ENCODE peak calls at places on chromosomes 12 and 14, in seven cellular contexts. L, U, P, X, Q, R and M are unnamed samples.

GRCh38 chr12:94867066-94867855 is 136.2 kb downstream of the NDUFA12 start:
- DNase-seq in P (no peak), R (no peak), X (peak), U (no peak), L (no peak), Q (no peak), M (no peak)

GRCh38 chr12:3777206-3777809 is 24.4 kb upstream of the CRACR2A start:
- DNase-seq in X (peak), U (no peak), P (peak), L (no peak), Q (no peak), R (no peak), M (peak)

GRCh38 chr12:21697829-21698630 is 40.4 kb upstream of the LDHB start:
- DNase-seq in Q (peak), L (no peak), R (no peak), P (peak), U (no peak), X (peak), M (peak)

GRCh38 chr12:28388879-28389278 is 198.6 kb downstream of the CCDC91 start:
- DNase-seq in L (no peak), P (no peak), X (no peak), R (no peak), Q (no peak), U (no peak), M (no peak)

GRCh38 chr14:78947681-78948080 is 777.5 kb downstream of the NRXN3 start:
- DNase-seq in R (no peak), U (no peak), P (no peak), L (no peak), Q (no peak), X (no peak), M (no peak)

GRCh38 chr12:70660620-70661219 is 23.5 kb upstream of the PTPRB start:
- DNase-seq in R (no peak), U (no peak), L (peak), Q (peak), X (peak), P (peak), M (peak)

GRCh38 chr12:13587721-13588389 is 391.3 kb downstream of the EMP1 start:
- DNase-seq in X (no peak), L (no peak), Q (no peak), R (no peak), U (no peak), P (no peak), M (no peak)

GRCh38 chr12:3132636-3133409 is 55.6 kb downstream of the TSPAN9 start:
- DNase-seq in U (no peak), P (peak), X (peak), Q (no peak), L (peak), R (peak), M (peak)

GRCh38 chr14:99595034-99595433 is 9.0 kb downstream of the CCDC85C start:
- DNase-seq in X (no peak), U (no peak), L (no peak), P (no peak), Q (no peak), R (no peak), M (no peak)

GRCh38 chr14:91117960-91118359 is 4.1 kb downstream of the DGLUCY start:
- DNase-seq in R (no peak), U (no peak), Q (no peak), L (no peak), X (no peak), P (no peak), M (no peak)

GRCh38 chr14:67850066-67850830 is 30.7 kb downstream of the RAD51B start:
- DNase-seq in X (no peak), U (no peak), Q (no peak), R (no peak), P (no peak), L (no peak), M (no peak)

GRCh38 chr14:99510556-99511139 is 29.4 kb downstream of the CCNK start:
- DNase-seq in X (no peak), Q (no peak), L (no peak), R (no peak), P (no peak), U (no peak), M (no peak)

GRCh38 chr12:114904254-114905003 is 220.5 kb upstream of the TBX3 start:
- DNase-seq in R (no peak), U (no peak), P (peak), L (no peak), X (peak), Q (no peak), M (peak)

GRCh38 chr12:6092784-6093722 is 31.4 kb downstream of the VWF start:
- DNase-seq in L (peak), X (peak), P (peak), R (no peak), U (no peak), Q (peak), M (peak)

GRCh38 chr14:36519431-36520321 is at the start of gene NKX2-1:
- DNase-seq in Q (no peak), P (no peak), L (no peak), R (peak), U (no peak), X (no peak), M (no peak)

GRCh38 chr14:86003998-86004397 is 474.1 kb downstream of the FLRT2 start:
- DNase-seq in U (no peak), Q (no peak), R (no peak), P (peak), X (peak), L (no peak), M (no peak)

GRCh38 chr12:8742501-8742900 is 44.7 kb downstream of the RIMKLB start:
- DNase-seq in R (no peak), X (peak), L (peak), Q (no peak), P (peak), U (no peak), M (peak)

GRCh38 chr14:89856871-89857345 is 97.6 kb downstream of the EFCAB11 start:
- DNase-seq in U (no peak), X (peak), R (no peak), P (peak), L (peak), Q (no peak), M (peak)

GRCh38 chr14:60680511-60680910 is 31.2 kb upstream of the SIX1 start:
- DNase-seq in X (no peak), R (no peak), P (no peak), U (no peak), L (no peak), Q (no peak), M (no peak)

GRCh38 chr12:27460471-27460978 is 14.0 kb downstream of the SMCO2 start:
- DNase-seq in Q (no peak), R (no peak), X (peak), P (peak), U (no peak), L (no peak), M (peak)

GRCh38 chr12:68207276-68207675 is 18.3 kb downstream of the IL26 start:
- DNase-seq in U (no peak), X (no peak), L (no peak), P (no peak), Q (no peak), R (no peak), M (no peak)

GRCh38 chr12:71129364-71129763 is 28.4 kb downstream of the TSPAN8 start:
- DNase-seq in P (no peak), X (no peak), U (no peak), Q (no peak), L (no peak), R (no peak), M (no peak)

GRCh38 chr12:86015026-86015425 is 140.9 kb downstream of the NTS start:
- DNase-seq in U (no peak), L (no peak), X (no peak), R (no peak), Q (no peak), P (no peak), M (no peak)

GRCh38 chr12:50234347-50234746 is 49.0 kb downstream of the LIMA1 start:
- DNase-seq in Q (no peak), L (no peak), U (no peak), X (peak), P (no peak), R (no peak), M (no peak)

GRCh38 chr14:31000629-31001338 is 24.7 kb upstream of the AP4S1 start:
- DNase-seq in P (no peak), R (no peak), X (no peak), L (no peak), U (no peak), Q (no peak), M (peak)

GRCh38 chr14:67680121-67680602 is 5.7 kb upstream of the VTI1B start:
- DNase-seq in R (no peak), Q (no peak), U (no peak), P (peak), X (peak), L (no peak), M (peak)

GRCh38 chr12:20950248-20950647 is 139.7 kb downstream of the SLCO1B3 start:
- DNase-seq in U (no peak), R (no peak), P (peak), Q (no peak), X (peak), L (no peak), M (peak)

GRCh38 chr12:3632256-3633240 is 120.4 kb downstream of the CRACR2A start:
- DNase-seq in X (peak), U (no peak), R (no peak), Q (no peak), P (peak), L (no peak), M (no peak)

GRCh38 chr12:92144631-92145480 is 790 bp downstream of the BTG1 start:
- DNase-seq in U (peak), X (peak), Q (no peak), L (no peak), P (peak), R (peak), M (peak)

GRCh38 chr12:51269174-51270066 is 795 bp downstream of the SMAGP start:
- DNase-seq in X (peak), U (peak), L (no peak), P (peak), R (peak), Q (no peak), M (peak)

GRCh38 chr14:55153951-55154350 is 24.9 kb downstream of the LGALS3 start:
- DNase-seq in Q (no peak), R (no peak), U (no peak), P (no peak), L (no peak), X (no peak), M (no peak)

GRCh38 chr12:49698619-49699545 is 8.3 kb downstream of the FMNL3 start:
- DNase-seq in X (peak), R (peak), U (no peak), Q (no peak), P (peak), L (no peak), M (peak)

GRCh38 chr14:69354383-69355154 is 43.5 kb downstream of the ERH start:
- DNase-seq in X (no peak), L (no peak), P (no peak), Q (no peak), R (no peak), U (no peak), M (no peak)

GRCh38 chr12:14828896-14829295 is 14.4 kb downstream of the ART4 start:
- DNase-seq in U (peak), L (no peak), R (no peak), P (peak), X (peak), Q (no peak), M (no peak)

GRCh38 chr12:95721320-95721719 is 69.2 kb downstream of the NTN4 start:
- DNase-seq in U (no peak), Q (no peak), X (no peak), L (no peak), P (no peak), R (no peak), M (no peak)

GRCh38 chr14:63833728-63834127 is 19.1 kb upstream of the SYNE2 start:
- DNase-seq in R (no peak), U (no peak), X (no peak), P (no peak), Q (no peak), L (no peak), M (no peak)
- TF ChIP-seq CTCF in R (no peak), U (no peak), X (no peak), P (no peak), Q (no peak), L (no peak), M (no peak)

DNA sequence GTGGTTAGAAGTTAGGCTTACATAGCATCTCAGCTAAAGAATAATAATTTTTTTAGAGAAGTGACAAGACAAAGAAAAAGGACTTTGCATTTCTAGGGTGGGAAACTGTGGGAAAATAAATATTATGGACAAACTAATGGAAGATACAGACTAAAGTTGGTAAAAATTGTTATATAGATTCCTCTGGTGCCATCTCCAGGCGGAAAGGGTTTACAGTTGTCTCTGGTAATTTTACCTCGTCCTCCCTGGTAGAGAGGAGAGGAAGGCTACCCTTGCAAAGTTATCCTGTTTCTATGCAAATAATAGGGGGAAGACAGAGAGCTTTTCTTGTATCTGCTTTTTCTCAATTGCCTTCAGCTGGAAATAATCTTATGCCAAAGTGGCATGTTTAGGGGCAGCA is 5.2 kb downstream of the OR11G2 start:
- DNase-seq in P (no peak), X (no peak), U (no peak), R (no peak), L (no peak), Q (no peak), M (no peak)
- TF ChIP-seq CTCF in P (no peak), X (no peak), U (no peak), R (no peak), L (no peak), Q (no peak), M (no peak)

DNA sequence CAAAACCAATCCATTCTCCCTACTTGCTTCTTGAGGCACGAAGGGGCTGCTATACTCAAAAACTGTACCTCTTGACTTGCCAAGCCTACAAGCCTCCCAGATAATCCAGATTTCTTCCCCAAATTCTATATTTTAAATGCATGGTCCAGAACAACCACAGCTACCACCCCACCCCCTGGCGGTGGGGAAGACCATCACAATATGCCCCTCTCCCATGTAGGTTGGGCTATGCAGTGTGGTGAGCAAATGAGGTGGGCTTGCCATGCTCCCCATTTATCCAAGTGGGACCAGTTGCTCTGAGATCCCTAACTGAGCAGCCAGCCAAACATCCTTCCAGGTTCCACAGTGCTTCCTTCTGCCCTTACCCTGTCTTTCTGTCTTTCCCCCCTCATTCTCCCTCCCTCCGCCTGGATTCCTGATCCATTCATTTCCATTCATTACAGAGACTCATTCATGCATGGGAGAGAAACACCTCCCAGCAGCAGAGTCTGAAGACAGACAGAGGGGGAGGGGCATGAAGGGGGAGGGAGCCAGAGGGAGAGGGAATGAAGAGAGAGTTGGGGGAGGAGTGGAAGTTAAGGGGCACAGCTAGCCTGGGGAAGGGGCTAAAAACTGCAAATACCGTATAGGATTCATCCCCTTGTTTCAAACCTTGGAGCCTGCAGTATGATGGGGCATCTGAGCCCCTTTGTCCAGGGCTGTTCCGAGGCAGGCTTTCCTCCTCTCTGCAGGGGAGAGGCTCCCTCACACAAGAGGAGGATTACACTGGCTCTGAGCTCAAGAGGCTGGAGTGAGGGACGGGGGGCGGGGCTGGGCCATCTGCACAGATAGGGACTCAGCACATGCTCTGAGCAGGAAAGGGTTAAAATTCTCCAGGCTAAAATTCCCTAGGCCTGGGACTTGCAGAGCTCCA is 4.4 kb downstream of the ZNF219 start:
- DNase-seq in L (no peak), Q (no peak), P (no peak), X (no peak), R (peak), U (no peak), M (no peak)
- TF ChIP-seq CTCF in L (peak), Q (peak), P (peak), X (peak), R (peak), U (no peak), M (peak)

DNA sequence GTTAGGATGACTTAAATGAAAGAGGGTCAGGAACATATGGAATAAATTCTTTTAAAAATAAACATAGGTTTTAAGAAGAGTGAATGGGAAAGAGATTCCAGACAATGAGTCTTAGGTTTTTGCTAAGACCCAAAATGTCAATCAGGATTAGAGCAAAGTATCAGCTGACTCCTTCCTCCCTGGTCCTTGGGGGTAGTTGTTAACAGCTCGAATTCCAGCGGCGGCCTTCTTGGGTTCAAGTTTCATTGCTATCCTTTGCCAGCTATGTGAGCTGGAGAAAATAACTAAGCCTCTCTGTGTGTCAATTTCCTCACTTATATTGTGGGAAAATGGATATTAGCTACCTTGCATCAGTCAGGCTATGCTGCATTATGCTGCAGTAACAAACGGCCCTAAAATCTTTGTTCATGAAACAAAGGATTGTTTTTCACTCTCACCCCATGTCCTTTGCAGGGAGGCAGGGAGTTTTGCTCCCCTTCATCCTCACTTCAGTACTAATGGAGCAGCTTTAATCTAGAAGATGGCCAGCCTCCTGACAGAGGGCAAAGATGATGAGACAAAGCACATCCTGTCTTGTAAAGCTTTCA is 83.8 kb upstream of the RFLNA start:
- DNase-seq in Q (no peak), P (no peak), R (no peak), L (no peak), X (no peak), U (no peak), M (no peak)
- TF ChIP-seq CTCF in Q (no peak), P (no peak), R (no peak), L (no peak), X (no peak), U (no peak), M (no peak)

GRCh38 chr12:90062799-90063198 is 354.2 kb upstream of the ATP2B1 start:
- DNase-seq in X (peak), L (no peak), R (no peak), U (no peak), Q (no peak), P (no peak), M (no peak)
- TF ChIP-seq CTCF in X (no peak), L (no peak), R (no peak), U (no peak), Q (no peak), P (no peak), M (no peak)

GRCh38 chr14:102588821-102589220 is 3.6 kb upstream of the RCOR1 start:
- DNase-seq in L (no peak), U (no peak), X (no peak), R (no peak), Q (no peak), P (no peak), M (no peak)

GRCh38 chr14:102591372-102591943 is 991 bp upstream of the RCOR1 start:
- DNase-seq in L (no peak), U (peak), Q (no peak), X (peak), R (peak), P (peak), M (peak)

GRCh38 chr14:102589761-102590290 is 2.6 kb upstream of the RCOR1 start:
- DNase-seq in P (no peak), R (no peak), L (no peak), U (no peak), Q (no peak), X (no peak), M (no peak)

GRCh38 chr14:102591944-102592772 is at the start of gene RCOR1:
- DNase-seq in Q (peak), L (peak), P (peak), U (peak), X (peak), R (peak), M (peak)

DNA sequence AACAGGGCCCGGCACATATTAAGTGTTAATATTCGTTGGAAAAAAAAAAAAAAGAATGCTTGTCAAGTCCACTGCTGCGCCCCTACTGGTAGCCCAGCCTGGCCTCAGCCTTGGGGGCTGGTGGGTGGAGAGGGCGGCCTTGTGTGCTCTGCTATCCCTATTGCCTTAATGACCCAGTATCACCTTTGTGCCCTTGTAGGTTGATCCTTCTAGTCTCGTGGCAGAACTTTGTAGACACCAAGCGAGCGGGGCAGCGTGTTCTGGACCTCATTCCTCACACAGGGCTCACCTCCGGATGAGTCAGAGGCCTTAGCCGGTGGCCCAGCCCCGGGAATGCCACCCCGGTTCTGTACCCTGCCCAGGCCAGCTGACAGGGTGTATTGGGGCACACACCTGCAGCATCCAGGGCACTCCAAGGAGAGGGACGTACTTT is 1.8 kb upstream of the RCOR1 start:
- DNase-seq in Q (no peak), R (peak), U (peak), X (peak), L (no peak), P (peak), M (peak)
- TF ChIP-seq CTCF in Q (peak), R (peak), U (peak), X (peak), L (peak), P (peak), M (peak)

GRCh38 chr12:57368349-57369095 is 62.3 kb downstream of the R3HDM2 start:
- DNase-seq in X (peak), Q (no peak), L (no peak), P (no peak), R (no peak), U (no peak), M (peak)
- TF ChIP-seq CTCF in X (no peak), Q (no peak), L (no peak), P (no peak), R (no peak), U (no peak), M (no peak)

GRCh38 chr12:107622005-107622404 is 63.6 kb upstream of the PWP1 start:
- DNase-seq in L (no peak), Q (no peak), X (peak), U (no peak), P (peak), R (peak), M (peak)
- TF ChIP-seq CTCF in L (peak), Q (peak), X (peak), U (peak), P (peak), R (peak), M (peak)

GRCh38 chr12:130621696-130622298 is 94.3 kb downstream of the RIMBP2 start:
- DNase-seq in L (no peak), Q (no peak), P (no peak), X (no peak), U (no peak), R (no peak), M (no peak)

GRCh38 chr12:130627175-130627574 is 88.9 kb downstream of the RIMBP2 start:
- DNase-seq in X (no peak), L (no peak), P (no peak), U (no peak), R (no peak), Q (no peak), M (no peak)

GRCh38 chr12:130628304-130628703 is 87.8 kb downstream of the RIMBP2 start:
- DNase-seq in R (no peak), Q (no peak), P (no peak), U (no peak), X (no peak), L (no peak), M (no peak)

GRCh38 chr12:130622803-130623202 is 93.3 kb downstream of the RIMBP2 start:
- DNase-seq in R (no peak), X (no peak), Q (no peak), L (no peak), U (no peak), P (no peak), M (no peak)

GRCh38 chr12:130626601-130627000 is 89.5 kb downstream of the RIMBP2 start:
- DNase-seq in L (no peak), U (no peak), X (no peak), Q (no peak), P (no peak), R (no peak), M (no peak)
- TF ChIP-seq CTCF in L (no peak), U (no peak), X (no peak), Q (no peak), P (no peak), R (no peak), M (no peak)